ENCODE peak calls at places on chromosomes 11 and 22, in six cellular contexts. M is esophagus muscularis mucosa, Q is H1, R is A549, G is HepG2, E is sigmoid colon. A is an unnamed sample.

GRCh38 chr11:62961017-62961416 is 23.8 kb downstream of the SLC22A6 start:
- DNase-seq in M (no peak), Q (no peak), R (no peak), G (no peak), E (no peak), A (no peak)

GRCh38 chr22:44167501-44167900 is 13.2 kb upstream of the PARVG start:
- DNase-seq in M (no peak), Q (no peak), R (no peak), G (no peak), E (no peak), A (no peak)

GRCh38 chr22:46038174-46038487 is 61.2 kb upstream of the WNT7B start:
- DNase-seq in M (no peak), Q (no peak), R (no peak), G (no peak), E (no peak), A (no peak)

GRCh38 chr22:19913337-19913936 is 28.1 kb upstream of the COMT start:
- DNase-seq in M (no peak), Q (no peak), R (no peak), G (no peak), E (no peak), A (no peak)

GRCh38 chr11:30435488-30435887 is 112.6 kb downstream of the ARL14EP start:
- DNase-seq in M (no peak), Q (no peak), R (no peak), G (no peak), E (no peak), A (no peak)

GRCh38 chr11:112509300-112509699 is 248.6 kb upstream of the PLET1 start:
- DNase-seq in M (no peak), Q (no peak), R (no peak), G (no peak), E (no peak), A (no peak)

GRCh38 chr11:120061761-120062560 is 76.0 kb downstream of the TRIM29 start:
- DNase-seq in M (peak; percentile 70), Q (peak; percentile 19), R (no peak), G (no peak), E (no peak), A (peak; percentile 74)

GRCh38 chr11:79179087-79179486 is 261.7 kb downstream of the TENM4 start:
- DNase-seq in M (no peak), Q (no peak), R (no peak), G (no peak), E (no peak), A (no peak)

GRCh38 chr11:105466582-105467228 is 143.2 kb upstream of the GRIA4 start:
- DNase-seq in M (no peak), Q (no peak), R (no peak), G (peak; percentile 4), E (no peak), A (no peak)

GRCh38 chr11:34250732-34251639 is 106.8 kb downstream of the ABTB2 start:
- DNase-seq in M (no peak), Q (no peak), R (peak; percentile 69), G (no peak), E (no peak), A (peak; percentile 65)

GRCh38 chr11:57203359-57203758 is 21.6 kb downstream of the LRRC55 start:
- DNase-seq in M (no peak), Q (no peak), R (no peak), G (no peak), E (peak; percentile 90), A (no peak)

GRCh38 chr11:43282607-43283440 is 29.0 kb upstream of the API5 start:
- DNase-seq in M (peak; percentile 60), Q (no peak), R (peak; percentile 40), G (peak; percentile 9), E (no peak), A (peak; percentile 26)

GRCh38 chr22:39997939-39998726 is 3.4 kb downstream of the FAM83F start:
- DNase-seq in M (no peak), Q (no peak), R (peak; percentile 23), G (no peak), E (no peak), A (no peak)

GRCh38 chr22:24727218-24727851 is 47.2 kb downstream of the PIWIL3 start:
- DNase-seq in M (no peak), Q (no peak), R (peak; percentile 19), G (peak; percentile 92), E (no peak), A (no peak)

GRCh38 chr22:44952863-44953790 is 56.7 kb downstream of the PHF21B start:
- DNase-seq in M (no peak), Q (no peak), R (no peak), G (no peak), E (no peak), A (no peak)

GRCh38 chr11:108866781-108867180 is 201.9 kb downstream of the DDX10 start:
- DNase-seq in M (no peak), Q (no peak), R (no peak), G (no peak), E (no peak), A (no peak)

GRCh38 chr22:22110548-22111266 is 128.1 kb upstream of the TOP3B start:
- DNase-seq in M (no peak), Q (no peak), R (peak; percentile 57), G (no peak), E (no peak), A (no peak)

GRCh38 chr11:77636738-77637344 is 753 bp downstream of the CLNS1A start:
- DNase-seq in M (no peak), Q (no peak), R (no peak), G (no peak), E (no peak), A (no peak)

GRCh38 chr22:28279888-28280287 is 360.8 kb upstream of the PITPNB start:
- DNase-seq in M (no peak), Q (no peak), R (no peak), G (no peak), E (no peak), A (no peak)

GRCh38 chr11:87215236-87215635 is 177.5 kb downstream of the TMEM135 start:
- DNase-seq in M (no peak), Q (no peak), R (no peak), G (no peak), E (no peak), A (no peak)

GRCh38 chr11:80980221-80980620 is 1539.4 kb upstream of the TENM4 start:
- DNase-seq in M (no peak), Q (no peak), R (peak; percentile 15), G (no peak), E (no peak), A (no peak)

GRCh38 chr11:8683115-8683807 is 669 bp downstream of the RPL27A start:
- DNase-seq in M (no peak), Q (no peak), R (no peak), G (no peak), E (no peak), A (peak; percentile 33)

GRCh38 chr11:119828011-119828410 is 99.0 kb upstream of the NECTIN1 start:
- DNase-seq in M (no peak), Q (no peak), R (no peak), G (no peak), E (no peak), A (no peak)

GRCh38 chr22:42388130-42388797 is 43.9 kb downstream of the NFAM1 start:
- DNase-seq in M (no peak), Q (no peak), R (no peak), G (no peak), E (no peak), A (no peak)

GRCh38 chr11:10005955-10006525 is 288.0 kb downstream of the SBF2 start:
- DNase-seq in M (no peak), Q (no peak), R (no peak), G (no peak), E (no peak), A (no peak)
- TF ChIP-seq POLR2A in M (no peak), Q (no peak), R (no peak), G (no peak), E (no peak), A (no peak)

GRCh38 chr11:13183094-13183825 is 94.3 kb upstream of the BMAL1 start:
- DNase-seq in M (no peak), Q (no peak), R (peak; percentile 53), G (peak; percentile 28), E (no peak), A (no peak)

GRCh38 chr11:13183826-13184196 is 93.8 kb upstream of the BMAL1 start:
- DNase-seq in M (no peak), Q (no peak), R (no peak), G (no peak), E (no peak), A (no peak)

GRCh38 chr11:13184295-13184794 is 93.2 kb upstream of the BMAL1 start:
- DNase-seq in M (no peak), Q (no peak), R (no peak), G (no peak), E (no peak), A (no peak)

GRCh38 chr11:13189561-13190435 is 87.8 kb upstream of the BMAL1 start:
- DNase-seq in M (no peak), Q (no peak), R (no peak), G (no peak), E (no peak), A (no peak)

GRCh38 chr11:13188179-13188578 is 89.4 kb upstream of the BMAL1 start:
- DNase-seq in M (no peak), Q (no peak), R (no peak), G (no peak), E (no peak), A (no peak)
- TF ChIP-seq EP300 in M (no peak), Q (no peak), R (no peak), G (no peak), E (no peak), A (no peak)

DNA sequence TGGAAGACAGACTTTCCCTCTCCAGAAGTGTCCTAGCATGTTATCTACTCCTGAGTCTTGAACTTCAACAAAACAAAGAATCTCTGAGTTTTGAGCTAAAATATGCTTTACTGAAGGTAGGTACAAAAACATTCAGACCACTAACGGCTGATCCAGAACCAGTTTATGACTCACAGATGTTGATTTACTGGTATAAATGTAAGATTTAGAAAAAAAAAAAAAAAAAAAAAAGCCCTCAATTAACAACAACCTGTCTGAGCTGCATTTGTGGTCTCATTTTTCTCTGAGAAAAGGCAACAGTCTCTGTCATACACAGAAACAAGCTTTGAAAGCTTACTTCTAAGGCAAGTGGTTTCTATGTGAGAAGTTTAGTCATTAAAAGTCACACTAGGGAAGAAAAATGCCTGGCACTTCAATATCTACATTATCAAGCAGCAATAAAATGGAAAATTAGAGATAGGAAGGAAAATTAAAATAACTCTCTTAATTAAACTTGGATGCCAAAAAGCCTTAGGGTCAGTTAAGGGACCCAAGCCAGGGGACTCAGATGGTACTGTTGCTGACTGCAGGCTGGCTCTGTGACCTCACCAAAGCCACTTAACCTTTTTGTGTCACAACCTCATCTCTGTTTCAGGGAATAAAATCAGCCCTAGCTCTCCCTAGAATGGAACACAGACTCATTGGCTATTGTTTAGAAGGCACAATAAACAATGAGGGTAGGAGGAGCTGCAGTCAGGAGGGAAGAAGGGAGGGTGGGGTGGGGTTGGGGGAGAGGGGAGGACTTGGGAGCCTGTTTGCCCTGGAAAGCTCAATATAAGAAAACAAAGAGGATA is 61.7 kb downstream of the ETS1 start:
- DNase-seq in M (peak; percentile 24), Q (no peak), R (no peak), G (no peak), E (no peak), A (no peak)
- TF ChIP-seq POLR2A in M (no peak), Q (no peak), R (no peak), G (no peak), E (no peak), A (no peak)

GRCh38 chr11:44825058-44825795 is 98.5 kb downstream of the TSPAN18 start:
- DNase-seq in M (no peak), Q (no peak), R (no peak), G (no peak), E (no peak), A (no peak)
- TF ChIP-seq EP300 in M (no peak), Q (no peak), R (no peak), G (no peak), E (no peak), A (no peak)

GRCh38 chr11:73376168-73376802 is at the start of gene RELT:
- DNase-seq in M (peak; percentile 96), Q (peak; percentile 71), R (peak; percentile 91), G (peak; percentile 73), E (peak; percentile 93), A (peak; percentile 99)
- TF ChIP-seq POLR2A in M (peak; percentile 91), Q (peak; percentile 93), R (peak; percentile 98), G (peak; percentile 91), E (no peak), A (peak; percentile 96)

A was measured in upper lobe of left lung.